ENCODE peak calls at places on chromosomes 5 and 9, in ten cellular contexts. K is stimulated activated CD8-positive, alpha-beta memory T cell treated with anti-CD3 and anti-CD28 coated beads, Interleukin-2, amount 100 ng/mL, for 1 hour; O is GM04504; P is kidney; T is Daoy; N is stimulated activated CD4-positive, alpha-beta T cell treated with anti-CD3 and anti-CD28 coated beads, Interleukin-1b, Interleukin-23, amount 100 ng/mL, for 24 hours; X is left cardiac atrium; Z is hepatic stellate cell; S is Caki2; E is NCI-H82. F is an unnamed sample.

GRCh38 chr5:36153727-36154126 is 1.8 kb downstream of the SKP2 start:
- DNase-seq in K (no peak), O (no peak), P (no peak), T (no peak), N (no peak), X (no peak), Z (no peak), S (no peak), E (no peak), F (no peak)

GRCh38 chr9:121713400-121714070 is 62.1 kb downstream of the DAB2IP start:
- DNase-seq in K (no peak), O (no peak), P (no peak), T (no peak), N (no peak), X (no peak), Z (no peak), S (no peak), E (no peak), F (no peak)

GRCh38 chr9:88942411-88942810 is 48.9 kb upstream of the S1PR3 start:
- DNase-seq in K (no peak), O (no peak), P (no peak), T (no peak), N (no peak), X (no peak), Z (no peak), S (no peak), E (no peak), F (no peak)

GRCh38 chr9:37926737-37927590 is 23.0 kb upstream of the SLC25A51 start:
- DNase-seq in K (no peak), O (no peak), P (no peak), T (no peak), N (no peak), X (no peak), Z (no peak), S (no peak), E (peak; percentile 27), F (no peak)

GRCh38 chr5:37847978-37848425 is 8.2 kb upstream of the GDNF start:
- DNase-seq in K (no peak), O (peak; percentile 26), P (no peak), T (no peak), N (no peak), X (no peak), Z (no peak), S (peak; percentile 26), E (peak; percentile 7), F (no peak)

GRCh38 chr5:121668635-121669034 is 183.0 kb upstream of the FTMT start:
- DNase-seq in K (no peak), O (no peak), P (no peak), T (peak; percentile 88), N (no peak), X (no peak), Z (no peak), S (no peak), E (no peak), F (no peak)

GRCh38 chr9:33111621-33112020 is 35.1 kb upstream of the SMU1 start:
- DNase-seq in K (no peak), O (no peak), P (no peak), T (no peak), N (no peak), X (no peak), Z (no peak), S (no peak), E (no peak), F (no peak)

GRCh38 chr5:139744471-139745120 is 51.0 kb upstream of the PSD2 start:
- DNase-seq in K (no peak), O (no peak), P (no peak), T (peak; percentile 68), N (no peak), X (no peak), Z (no peak), S (no peak), E (peak; percentile 99), F (no peak)

GRCh38 chr9:92563701-92564100 is 27.9 kb upstream of the ECM2 start:
- DNase-seq in K (no peak), O (no peak), P (no peak), T (no peak), N (no peak), X (no peak), Z (no peak), S (no peak), E (no peak), F (no peak)

GRCh38 chr9:136342191-136343120 is 15.1 kb downstream of the GPSM1 start:
- DNase-seq in K (peak; percentile 19), O (no peak), P (peak; percentile 91), T (peak; percentile 69), N (peak; percentile 47), X (peak; percentile 89), Z (no peak), S (no peak), E (peak; percentile 80), F (peak; percentile 87)

GRCh38 chr9:8256880-8257279 is 457.3 kb upstream of the DMAC1 start:
- DNase-seq in K (no peak), O (no peak), P (no peak), T (no peak), N (no peak), X (no peak), Z (no peak), S (no peak), E (no peak), F (no peak)

GRCh38 chr9:89549031-89549644 is 51.2 kb upstream of the SEMA4D start:
- DNase-seq in K (peak; percentile 71), O (peak; percentile 22), P (peak; percentile 88), T (peak; percentile 84), N (peak; percentile 78), X (peak; percentile 76), Z (peak; percentile 73), S (peak; percentile 41), E (peak; percentile 81), F (peak; percentile 75)

GRCh38 chr9:137970686-137971476 is 93.3 kb downstream of the CACNA1B start:
- DNase-seq in K (no peak), O (no peak), P (peak; percentile 54), T (no peak), N (no peak), X (no peak), Z (no peak), S (no peak), E (peak; percentile 6), F (no peak)

GRCh38 chr9:110208031-110208430 is at the start of gene C9orf152:
- DNase-seq in K (no peak), O (no peak), P (no peak), T (no peak), N (no peak), X (no peak), Z (no peak), S (no peak), E (no peak), F (no peak)

GRCh38 chr5:124678478-124678877 is 68.0 kb downstream of the ZNF608 start:
- DNase-seq in K (no peak), O (no peak), P (no peak), T (peak; percentile 45), N (no peak), X (no peak), Z (no peak), S (no peak), E (no peak), F (peak; percentile 22)

GRCh38 chr5:93126634-93127033 is 454.4 kb downstream of the NR2F1-AS1 start:
- DNase-seq in K (no peak), O (no peak), P (no peak), T (no peak), N (no peak), X (no peak), Z (no peak), S (no peak), E (no peak), F (no peak)

GRCh38 chr9:98457696-98458370 is 202.4 kb upstream of the TBC1D2 start:
- DNase-seq in K (no peak), O (peak; percentile 94), P (no peak), T (no peak), N (no peak), X (no peak), Z (no peak), S (no peak), E (no peak), F (no peak)